ENCODE peak calls at places on chromosomes 1 and 21, in five cellular contexts. One of them, this sample, is unnamed. For H3K4me1, the result is how much of the 10 kb centered on the place peaks cover.

GRCh38 chr1:121443131-121443530 is 258.4 kb downstream of the SRGAP2C start:
- DNase-seq in A673: peak
- DNase-seq in right cardiac atrium: no peak
- DNase-seq in A549: no peak
- DNase-seq in gastrocnemius medialis: no peak
- DNase-seq in this sample: no peak

GRCh38 chr1:181496759-181497158 is 13.4 kb downstream of the CACNA1E start:
- DNase-seq in gastrocnemius medialis: no peak
- DNase-seq in A549: no peak
- DNase-seq in A673: no peak
- DNase-seq in right cardiac atrium: no peak
- DNase-seq in this sample: no peak

GRCh38 chr21:46158666-46159300 is 3.4 kb upstream of the FTCD start:
- DNase-seq in A549: no peak
- DNase-seq in A673: no peak
- DNase-seq in gastrocnemius medialis: peak
- DNase-seq in right cardiac atrium: peak
- DNase-seq in this sample: no peak

GRCh38 chr1:115527746-115528145 is 114.0 kb upstream of the VANGL1 start:
- DNase-seq in A673: no peak
- DNase-seq in right cardiac atrium: no peak
- DNase-seq in A549: no peak
- DNase-seq in gastrocnemius medialis: no peak
- DNase-seq in this sample: no peak

GRCh38 chr1:13797397-13797796 is 97.4 kb downstream of the PRDM2 start:
- DNase-seq in A673: peak
- DNase-seq in A549: no peak
- DNase-seq in gastrocnemius medialis: no peak
- DNase-seq in right cardiac atrium: no peak
- DNase-seq in this sample: no peak

GRCh38 chr1:155858805-155859233 is 548 bp upstream of the SYT11 start:
- DNase-seq in right cardiac atrium: no peak
- DNase-seq in gastrocnemius medialis: peak
- DNase-seq in A549: no peak
- DNase-seq in A673: no peak
- DNase-seq in this sample: peak

GRCh38 chr1:176515310-176515709 is 52.3 kb downstream of the PAPPA2 start:
- DNase-seq in A673: peak
- DNase-seq in right cardiac atrium: no peak
- DNase-seq in gastrocnemius medialis: peak
- DNase-seq in A549: peak
- DNase-seq in this sample: peak

GRCh38 chr1:35707253-35708178 is 11.2 kb downstream of the C1orf216 start:
- DNase-seq in A673: peak
- DNase-seq in A549: no peak
- DNase-seq in gastrocnemius medialis: no peak
- DNase-seq in right cardiac atrium: peak
- DNase-seq in this sample: no peak

GRCh38 chr1:18069903-18070302 is 37.7 kb upstream of the IGSF21 start:
- DNase-seq in A549: no peak
- DNase-seq in A673: no peak
- DNase-seq in right cardiac atrium: no peak
- DNase-seq in gastrocnemius medialis: no peak
- DNase-seq in this sample: no peak

GRCh38 chr1:18967066-18967690 is 10.7 kb upstream of the IFFO2 start:
- DNase-seq in right cardiac atrium: no peak
- DNase-seq in A549: no peak
- DNase-seq in gastrocnemius medialis: no peak
- DNase-seq in A673: no peak
- DNase-seq in this sample: no peak

GRCh38 chr1:59158321-59158720 is 138.6 kb upstream of the FGGY start:
- DNase-seq in right cardiac atrium: no peak
- DNase-seq in A673: no peak
- DNase-seq in A549: no peak
- DNase-seq in gastrocnemius medialis: no peak
- DNase-seq in this sample: no peak

GRCh38 chr1:201212056-201212455 is 21.4 kb downstream of the IGFN1 start:
- DNase-seq in A673: no peak
- DNase-seq in right cardiac atrium: no peak
- DNase-seq in gastrocnemius medialis: peak
- DNase-seq in A549: no peak
- DNase-seq in this sample: no peak

GRCh38 chr1:59678809-59679228 is 135.9 kb upstream of the HOOK1 start:
- DNase-seq in A549: peak
- DNase-seq in A673: peak
- DNase-seq in right cardiac atrium: no peak
- DNase-seq in gastrocnemius medialis: no peak
- DNase-seq in this sample: no peak

GRCh38 chr1:172414331-172414730 is 6.2 kb upstream of the C1orf105 start:
- DNase-seq in A549: no peak
- DNase-seq in A673: no peak
- DNase-seq in right cardiac atrium: no peak
- DNase-seq in gastrocnemius medialis: no peak
- DNase-seq in this sample: no peak

GRCh38 chr1:183580281-183580682 is 10.0 kb downstream of the NCF2 start:
- DNase-seq in right cardiac atrium: no peak
- DNase-seq in gastrocnemius medialis: peak
- DNase-seq in A673: peak
- DNase-seq in A549: peak
- DNase-seq in this sample: no peak

GRCh38 chr1:186519981-186520380 is 59.1 kb upstream of the PDC start:
- DNase-seq in right cardiac atrium: no peak
- DNase-seq in A673: no peak
- DNase-seq in gastrocnemius medialis: no peak
- DNase-seq in A549: no peak
- DNase-seq in this sample: no peak

GRCh38 chr1:234149217-234149616 is 224.0 kb upstream of the COA6 start:
- DNase-seq in right cardiac atrium: no peak
- DNase-seq in A673: no peak
- DNase-seq in A549: no peak
- DNase-seq in gastrocnemius medialis: no peak
- DNase-seq in this sample: no peak

GRCh38 chr1:99969260-99969728 is 502 bp upstream of the SLC35A3 start:
- DNase-seq in A673: no peak
- DNase-seq in right cardiac atrium: no peak
- DNase-seq in gastrocnemius medialis: no peak
- DNase-seq in A549: peak
- DNase-seq in this sample: no peak

GRCh38 chr21:37631319-37632117 is 264.9 kb downstream of the DYRK1A start:
- DNase-seq in A549: peak
- DNase-seq in A673: no peak
- DNase-seq in gastrocnemius medialis: no peak
- DNase-seq in right cardiac atrium: no peak
- DNase-seq in this sample: no peak

GRCh38 chr1:195664628-195665027 is 943.6 kb downstream of the KCNT2 start:
- DNase-seq in right cardiac atrium: no peak
- DNase-seq in A549: peak
- DNase-seq in gastrocnemius medialis: no peak
- DNase-seq in A673: no peak
- DNase-seq in this sample: no peak

GRCh38 chr1:225446298-225446941 is 18.6 kb upstream of the LBR start:
- DNase-seq in right cardiac atrium: no peak
- DNase-seq in A549: no peak
- DNase-seq in A673: no peak
- DNase-seq in gastrocnemius medialis: no peak
- DNase-seq in this sample: no peak

GRCh38 chr1:86416343-86416742 is 7.6 kb upstream of the CLCA2 start:
- DNase-seq in right cardiac atrium: no peak
- DNase-seq in A549: no peak
- DNase-seq in gastrocnemius medialis: no peak
- DNase-seq in A673: no peak
- DNase-seq in this sample: no peak

GRCh38 chr1:231053493-231054162 is 13.6 kb upstream of the FAM89A start:
- DNase-seq in A673: peak
- DNase-seq in right cardiac atrium: peak
- DNase-seq in gastrocnemius medialis: no peak
- DNase-seq in A549: no peak
- DNase-seq in this sample: no peak

GRCh38 chr21:40151611-40152010 is 284.4 kb downstream of the PCP4 start:
- DNase-seq in gastrocnemius medialis: no peak
- DNase-seq in A549: no peak
- DNase-seq in right cardiac atrium: no peak
- DNase-seq in A673: no peak
- DNase-seq in this sample: no peak

GRCh38 chr1:220594356-220594755 is 66.4 kb downstream of the MARK1 start:
- DNase-seq in A673: no peak
- DNase-seq in gastrocnemius medialis: no peak
- DNase-seq in A549: no peak
- DNase-seq in right cardiac atrium: no peak
- DNase-seq in this sample: no peak

GRCh38 chr1:92748138-92748537 is 36.8 kb downstream of the EVI5 start:
- DNase-seq in A549: no peak
- DNase-seq in right cardiac atrium: no peak
- DNase-seq in gastrocnemius medialis: no peak
- DNase-seq in A673: no peak
- DNase-seq in this sample: no peak

GRCh38 chr1:12040457-12041051 is 21.3 kb downstream of the MIIP start:
- DNase-seq in gastrocnemius medialis: no peak
- DNase-seq in A673: peak
- DNase-seq in A549: peak
- DNase-seq in right cardiac atrium: no peak
- DNase-seq in this sample: no peak

GRCh38 chr1:46188295-46189030 is 9.8 kb downstream of the POMGNT1 start:
- DNase-seq in A549: peak
- DNase-seq in A673: no peak
- DNase-seq in right cardiac atrium: no peak
- DNase-seq in gastrocnemius medialis: no peak
- DNase-seq in this sample: no peak

GRCh38 chr1:91826248-91826647 is 59.7 kb downstream of the TGFBR3 start:
- DNase-seq in A673: no peak
- DNase-seq in gastrocnemius medialis: no peak
- DNase-seq in right cardiac atrium: no peak
- DNase-seq in A549: no peak
- DNase-seq in this sample: no peak

GRCh38 chr1:11924334-11925195 is 1.7 kb downstream of the KIAA2013 start:
- DNase-seq in gastrocnemius medialis: no peak
- DNase-seq in right cardiac atrium: no peak
- DNase-seq in A549: no peak
- DNase-seq in A673: no peak
- DNase-seq in this sample: no peak

GRCh38 chr1:70542040-70542439 is 131.0 kb downstream of the CTH start:
- DNase-seq in gastrocnemius medialis: no peak
- DNase-seq in A549: no peak
- DNase-seq in A673: no peak
- DNase-seq in right cardiac atrium: no peak
- DNase-seq in this sample: no peak

DNA sequence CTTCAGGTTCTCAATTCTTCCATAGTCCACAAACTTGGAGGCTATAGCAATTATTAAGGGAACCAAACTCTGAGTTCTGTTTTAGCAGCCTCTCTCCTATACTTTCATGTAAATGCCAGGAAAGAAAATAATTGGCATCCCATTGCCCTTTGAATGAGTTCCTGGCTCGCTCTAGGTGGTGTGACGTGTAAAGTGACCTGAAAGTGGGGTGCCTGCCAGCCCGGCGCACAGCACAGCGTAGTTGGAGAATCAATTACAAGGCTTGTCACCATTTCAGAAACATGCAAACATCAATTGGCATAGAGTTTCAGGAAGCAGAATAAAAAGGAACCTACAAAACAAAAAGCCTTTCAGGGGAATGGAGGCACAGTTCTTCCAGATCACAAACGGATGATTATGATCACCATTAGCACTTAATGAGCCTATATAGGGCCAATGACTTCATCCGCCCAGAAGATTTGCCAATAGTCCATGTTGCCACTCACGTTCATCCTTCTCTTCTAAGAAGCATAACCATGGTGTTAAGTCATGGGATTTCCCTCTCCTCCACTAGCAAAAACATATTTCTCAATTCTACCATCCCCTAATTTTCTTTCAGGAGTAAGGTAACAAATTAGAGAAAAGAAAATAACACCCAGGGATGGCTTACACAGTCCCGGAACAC is 354.6 kb upstream of the ADGRL2 start:
- DNase-seq in A673: no peak
- DNase-seq in right cardiac atrium: peak
- DNase-seq in gastrocnemius medialis: no peak
- DNase-seq in A549: no peak
- DNase-seq in this sample: no peak
- H3K4me3 ChIP-seq in A673: no peak
- H3K4me3 ChIP-seq in right cardiac atrium: peak
- H3K4me3 ChIP-seq in gastrocnemius medialis: peak
- H3K4me3 ChIP-seq in A549: no peak
- H3K4me3 ChIP-seq in this sample: no peak

GRCh38 chr21:44927259-44927586 is 6.5 kb upstream of the ITGB2 start:
- DNase-seq in gastrocnemius medialis: no peak
- DNase-seq in A549: no peak
- DNase-seq in right cardiac atrium: no peak
- DNase-seq in A673: no peak
- DNase-seq in this sample: no peak

GRCh38 chr21:44926364-44927101 is 5.8 kb upstream of the ITGB2 start:
- DNase-seq in gastrocnemius medialis: no peak
- DNase-seq in right cardiac atrium: peak
- DNase-seq in A549: no peak
- DNase-seq in A673: no peak
- DNase-seq in this sample: peak

GRCh38 chr21:44924611-44925010 is 3.9 kb upstream of the ITGB2 start:
- DNase-seq in A673: peak
- DNase-seq in A549: no peak
- DNase-seq in right cardiac atrium: no peak
- DNase-seq in gastrocnemius medialis: no peak
- DNase-seq in this sample: no peak

GRCh38 chr21:44923481-44924084 is 2.9 kb upstream of the ITGB2 start:
- DNase-seq in A549: no peak
- DNase-seq in right cardiac atrium: no peak
- DNase-seq in A673: no peak
- DNase-seq in gastrocnemius medialis: no peak
- DNase-seq in this sample: no peak

GRCh38 chr21:44925027-44925755 is 4.5 kb upstream of the ITGB2 start:
- DNase-seq in right cardiac atrium: no peak
- DNase-seq in A549: no peak
- DNase-seq in gastrocnemius medialis: no peak
- DNase-seq in A673: peak
- DNase-seq in this sample: no peak
- H3K4me1 ChIP-seq in right cardiac atrium: under half
- H3K4me1 ChIP-seq in A549: under half
- H3K4me1 ChIP-seq in gastrocnemius medialis: under half
- H3K4me1 ChIP-seq in A673: half or more
- H3K4me1 ChIP-seq in this sample: under half

DNA sequence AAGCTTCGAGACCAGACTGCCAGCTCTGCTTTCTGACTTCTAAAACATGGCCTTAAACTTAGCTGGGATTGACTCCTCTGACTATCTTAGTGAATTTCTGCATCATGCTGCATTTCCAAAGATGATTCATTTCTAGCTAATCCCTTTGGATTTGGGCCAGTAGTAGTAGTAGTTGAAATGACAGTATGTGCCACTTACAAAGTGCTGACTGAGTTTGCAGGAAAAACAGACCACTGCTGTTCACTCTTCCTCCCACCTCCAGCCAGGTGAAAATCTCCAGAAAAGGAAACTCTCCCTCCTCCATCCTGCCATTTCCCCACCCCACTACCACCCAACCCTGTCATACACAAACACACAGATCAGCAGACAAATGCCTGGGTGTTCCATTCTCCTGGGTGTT is 8.5 kb upstream of the SSX2IP start:
- DNase-seq in gastrocnemius medialis: no peak
- DNase-seq in right cardiac atrium: no peak
- DNase-seq in A673: peak
- DNase-seq in A549: peak
- DNase-seq in this sample: no peak
- H3K4me3 ChIP-seq in gastrocnemius medialis: no peak
- H3K4me3 ChIP-seq in right cardiac atrium: no peak
- H3K4me3 ChIP-seq in A673: peak
- H3K4me3 ChIP-seq in A549: no peak
- H3K4me3 ChIP-seq in this sample: no peak

GRCh38 chr1:109791495-109792040 is 27.8 kb upstream of the EPS8L3 start:
- DNase-seq in A549: no peak
- DNase-seq in right cardiac atrium: no peak
- DNase-seq in gastrocnemius medialis: peak
- DNase-seq in A673: no peak
- DNase-seq in this sample: no peak
- H3K4me1 ChIP-seq in A549: half or more
- H3K4me1 ChIP-seq in right cardiac atrium: under half
- H3K4me1 ChIP-seq in gastrocnemius medialis: under half
- H3K4me1 ChIP-seq in A673: under half
- H3K4me1 ChIP-seq in this sample: under half

This sample was measured in psoas muscle.